ENCODE peak calls at places on chromosomes 16 and 17, in nine cellular contexts. F is epithelial cell of esophagus, P is stomach, J is heart right ventricle, O is brain microvascular endothelial cell, C is HCT116, I is neural progenitor cell, K is fibroblast of lung, M is body of pancreas. A is an unnamed sample.

GRCh38 chr16:88924834-88925539 is 52.0 kb downstream of the CBFA2T3 start:
- DNase-seq in I (peak), K (peak), M (peak), P (no peak), F (peak), J (no peak), O (peak), C (peak), A (peak)

GRCh38 chr16:27198451-27199234 is 4.7 kb upstream of the KDM8 start:
- DNase-seq in P (no peak), J (no peak), F (no peak), C (no peak), O (no peak), M (no peak), K (no peak), I (peak), A (no peak)

GRCh38 chr16:57808589-57808988 is 6.3 kb upstream of the KIFC3 start:
- DNase-seq in M (no peak), F (no peak), P (no peak), I (no peak), C (no peak), K (no peak), J (no peak), O (no peak), A (no peak)

GRCh38 chr17:60039509-60040442 is 38.9 kb downstream of the HEATR6 start:
- DNase-seq in F (no peak), P (no peak), O (no peak), C (no peak), K (no peak), J (no peak), M (no peak), I (no peak), A (no peak)

GRCh38 chr17:44623070-44623725 is 33.1 kb upstream of the MEIOC start:
- DNase-seq in O (no peak), I (no peak), P (no peak), J (no peak), K (no peak), F (no peak), M (no peak), C (peak), A (no peak)

GRCh38 chr16:54936979-54937672 is 6.5 kb downstream of the IRX5 start:
- DNase-seq in O (no peak), M (no peak), C (no peak), F (peak), P (no peak), K (no peak), I (peak), J (peak), A (peak)

GRCh38 chr16:24282129-24282528 is 26.0 kb downstream of the CACNG3 start:
- DNase-seq in C (no peak), M (no peak), F (no peak), P (no peak), O (no peak), I (no peak), J (no peak), K (no peak), A (no peak)

GRCh38 chr16:78695371-78695770 is 595.9 kb downstream of the WWOX start:
- DNase-seq in C (no peak), I (no peak), K (no peak), P (no peak), J (no peak), M (peak), F (no peak), O (no peak), A (no peak)

GRCh38 chr16:67260426-67261063 is 11.8 kb downstream of the SLC9A5 start:
- DNase-seq in M (peak), I (peak), F (peak), K (peak), C (no peak), O (peak), J (no peak), P (peak), A (peak)

GRCh38 chr17:1764274-1764673 is 2.4 kb downstream of the SERPINF1 start:
- DNase-seq in C (no peak), K (peak), F (peak), P (peak), J (peak), O (peak), M (peak), I (no peak), A (peak)

GRCh38 chr17:17205368-17206148 is 575 bp downstream of the PLD6 start:
- DNase-seq in P (peak), I (no peak), J (peak), M (peak), K (peak), O (no peak), C (peak), F (peak), A (peak)

GRCh38 chr16:14564323-14564722 is 65.7 kb downstream of the PARN start:
- DNase-seq in I (no peak), C (no peak), P (peak), K (no peak), O (no peak), F (peak), J (no peak), M (peak), A (no peak)

GRCh38 chr17:65231662-65232335 is 94.6 kb downstream of the RGS9 start:
- DNase-seq in F (peak), M (peak), O (peak), K (peak), J (no peak), I (peak), P (peak), C (peak), A (peak)

GRCh38 chr16:77555781-77556180 is 120.9 kb upstream of the ADAMTS18 start:
- DNase-seq in C (no peak), M (no peak), O (no peak), P (no peak), J (no peak), I (peak), F (no peak), K (no peak), A (no peak)

GRCh38 chr16:69626256-69626655 is 60.5 kb downstream of the NFAT5 start:
- DNase-seq in J (no peak), M (no peak), I (no peak), P (no peak), O (peak), C (no peak), F (peak), K (peak), A (peak)

GRCh38 chr16:73062640-73063283 is 14.8 kb upstream of the ZFHX3 start:
- DNase-seq in M (no peak), I (peak), C (no peak), F (no peak), J (peak), P (no peak), O (no peak), K (peak), A (no peak)

GRCh38 chr17:27929990-27930389 is 36.8 kb upstream of the LYRM9 start:
- DNase-seq in C (no peak), J (no peak), K (no peak), P (no peak), I (no peak), F (no peak), M (no peak), O (peak), A (peak)

GRCh38 chr17:50675627-50676026 is 32.1 kb downstream of the ANKRD40 start:
- DNase-seq in I (no peak), C (no peak), J (no peak), M (peak), K (no peak), O (no peak), F (no peak), P (peak), A (no peak)

GRCh38 chr16:31251435-31251834 is 8.3 kb upstream of the ITGAM start:
- DNase-seq in J (no peak), K (no peak), O (no peak), C (no peak), I (no peak), M (no peak), P (no peak), F (no peak), A (no peak)

GRCh38 chr17:21816592-21817567 is 124.6 kb downstream of the KCNJ18 start:
- DNase-seq in J (no peak), P (no peak), K (no peak), O (no peak), C (no peak), M (no peak), F (no peak), I (no peak), A (no peak)

GRCh38 chr17:64166876-64167275 is 36.9 kb upstream of the ERN1 start:
- DNase-seq in M (no peak), O (no peak), K (no peak), J (no peak), F (no peak), C (no peak), P (no peak), I (no peak), A (no peak)

GRCh38 chr16:47732806-47733150 is 271.6 kb downstream of the PHKB start:
- DNase-seq in M (no peak), P (no peak), I (no peak), F (peak), K (peak), J (no peak), O (peak), C (peak), A (peak)

GRCh38 chr17:78828470-78829185 is 12.0 kb downstream of the USP36 start:
- DNase-seq in F (peak), M (no peak), J (no peak), P (no peak), O (peak), K (peak), I (peak), C (peak), A (peak)

GRCh38 chr16:82612263-82612662 is 14.5 kb upstream of the CDH13 start:
- DNase-seq in K (no peak), O (no peak), P (no peak), J (no peak), M (no peak), F (no peak), I (no peak), C (no peak), A (no peak)
- TF ChIP-seq CTCF in K (no peak), O (no peak), P (no peak), J (no peak), M (no peak), F (no peak), I (no peak), C (no peak), A (no peak)

GRCh38 chr17:14270508-14270907 is 30.4 kb upstream of the HS3ST3B1 start:
- DNase-seq in P (no peak), O (no peak), J (no peak), M (no peak), K (no peak), C (no peak), I (no peak), F (no peak), A (no peak)
- TF ChIP-seq CTCF in P (no peak), O (no peak), J (no peak), M (no peak), K (no peak), C (no peak), I (no peak), F (no peak), A (no peak)

GRCh38 chr16:1089822-1090619 is 6.0 kb downstream of the C1QTNF8 start:
- DNase-seq in F (no peak), O (no peak), K (no peak), J (peak), C (no peak), P (peak), M (peak), I (no peak), A (no peak)
- TF ChIP-seq CTCF in F (no peak), O (no peak), K (no peak), J (peak), C (peak), P (no peak), M (no peak), I (no peak), A (no peak)

DNA sequence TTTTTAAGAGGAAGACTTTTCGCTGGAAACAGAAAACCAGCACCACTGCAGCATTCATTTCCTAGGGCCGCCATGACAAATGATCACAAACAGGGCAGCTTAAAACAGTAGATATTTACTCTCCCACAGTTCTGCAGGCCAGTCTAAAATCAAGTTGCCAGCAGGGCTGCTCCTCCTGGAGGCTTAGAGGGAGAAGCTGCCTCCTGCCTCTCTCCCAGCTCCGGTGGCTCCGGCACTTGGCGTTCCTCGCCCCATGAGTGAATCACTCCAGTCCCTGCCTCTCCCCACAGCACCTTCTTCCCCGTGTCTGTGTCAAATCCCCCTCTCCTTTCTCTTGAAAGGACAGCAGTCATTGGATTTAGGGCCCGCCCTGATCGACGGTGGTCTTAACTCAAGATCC is 72.1 kb downstream of the SOCS1 start:
- DNase-seq in I (no peak), P (no peak), J (no peak), K (no peak), M (no peak), O (no peak), F (no peak), C (no peak), A (no peak)
- TF ChIP-seq CTCF in I (no peak), P (no peak), J (no peak), K (no peak), M (no peak), O (peak), F (no peak), C (no peak), A (peak)